ENCODE peak calls at places on chromosomes 16 and 17, in five cellular contexts. S is upper lobe of left lung, V is transverse colon, D is suprapubic skin, L is HCT116. P is an unnamed sample.

GRCh38 chr16:84144301-84144858 is 597 bp downstream of the HSDL1 start:
- DNase-seq in V (peak; percentile 33), L (no peak), S (peak; percentile 75), D (no peak), P (peak; percentile 35)

GRCh38 chr16:84940670-84941551 is 70.4 kb downstream of the ZDHHC7 start:
- DNase-seq in V (no peak), D (no peak), S (peak; percentile 78), L (no peak), P (no peak)

GRCh38 chr17:35254107-35254802 is 11.4 kb downstream of the SLFN5 start:
- DNase-seq in S (no peak), V (peak; percentile 42), D (no peak), L (peak; percentile 42), P (no peak)

GRCh38 chr16:8626946-8627345 is 5.4 kb downstream of the METTL22 start:
- DNase-seq in L (no peak), S (no peak), D (no peak), V (no peak), P (no peak)

GRCh38 chr16:29665294-29666077 is 2.4 kb downstream of the SPN start:
- DNase-seq in V (no peak), S (no peak), D (no peak), L (no peak), P (no peak)

GRCh38 chr16:75065149-75065807 is 51.3 kb downstream of the LDHD start:
- DNase-seq in V (peak; percentile 53), D (no peak), S (no peak), L (no peak), P (no peak)

GRCh38 chr16:29971304-29971703 is 2.4 kb upstream of the TAOK2 start:
- DNase-seq in S (no peak), L (no peak), V (no peak), D (no peak), P (no peak)

GRCh38 chr17:8692916-8693315 is 51.7 kb downstream of the CCDC42 start:
- DNase-seq in V (no peak), S (no peak), D (no peak), L (no peak), P (no peak)

GRCh38 chr16:84117482-84117843 is 721 bp upstream of the MBTPS1 start:
- DNase-seq in S (no peak), V (no peak), D (no peak), L (no peak), P (peak; percentile 43)

GRCh38 chr17:48044851-48045250 is 3.3 kb upstream of the NFE2L1 start:
- DNase-seq in V (no peak), D (no peak), S (no peak), L (no peak), P (no peak)

GRCh38 chr17:50480854-50481490 is 2.3 kb downstream of the RSAD1 start:
- DNase-seq in D (no peak), L (no peak), S (no peak), V (no peak), P (no peak)

GRCh38 chr17:76687278-76688164 is 23.2 kb downstream of the MXRA7 start:
- DNase-seq in D (no peak), L (no peak), V (no peak), S (no peak), P (no peak)

GRCh38 chr16:23754594-23755483 is at the start of gene CHP2:
- DNase-seq in V (peak; percentile 86), L (no peak), D (no peak), S (peak; percentile 86), P (no peak)

GRCh38 chr16:49084628-49085390 is 196.8 kb downstream of the CBLN1 start:
- DNase-seq in S (no peak), V (no peak), L (peak; percentile 1), D (no peak), P (no peak)

GRCh38 chr16:54286330-54287017 is at the start of gene IRX3:
- DNase-seq in V (peak; percentile 13), S (peak; percentile 94), L (peak; percentile 66), D (peak; percentile 96), P (no peak)

GRCh38 chr16:7849891-7850290 is 517.2 kb downstream of the RBFOX1 start:
- DNase-seq in S (no peak), L (no peak), V (no peak), D (no peak), P (no peak)

GRCh38 chr16:23874613-23875294 is 39.0 kb downstream of the PRKCB start:
- DNase-seq in L (no peak), V (no peak), D (no peak), S (no peak), P (no peak)

DNA sequence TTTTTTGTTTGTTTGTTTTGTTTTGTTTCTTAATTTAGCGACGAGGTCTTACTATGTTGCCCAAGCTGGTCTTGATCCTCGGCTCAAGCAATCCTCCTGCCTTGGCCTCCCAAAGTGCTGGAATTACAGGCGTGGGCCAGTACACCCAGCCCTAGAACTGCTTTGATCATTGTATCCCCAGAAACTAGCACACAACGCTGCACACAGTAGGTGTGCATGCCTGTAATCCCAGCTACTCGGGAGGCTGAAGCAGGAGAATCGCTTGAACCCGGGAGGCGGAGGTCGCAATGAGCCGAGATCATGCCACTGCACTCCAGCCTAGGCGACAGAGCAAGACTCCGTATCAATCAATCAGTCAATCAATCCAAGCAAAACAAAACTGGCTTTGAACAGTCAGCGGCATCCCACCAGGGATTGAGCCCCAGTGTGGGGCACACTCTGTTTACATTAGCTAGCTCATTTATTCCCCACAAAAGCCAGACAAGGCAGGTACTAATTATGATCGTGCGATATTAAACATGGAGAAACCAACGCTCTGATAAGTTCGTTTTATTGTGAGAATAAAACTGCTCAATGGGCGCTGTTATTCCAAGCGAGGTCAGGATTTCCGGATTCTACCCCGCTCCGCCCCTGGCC is 553 bp upstream of the VPS4A start:
- DNase-seq in S (no peak), V (no peak), D (no peak), L (no peak), P (no peak)
- TF ChIP-seq POLR2A in S (no peak), V (peak; percentile 32), D (no peak), L (no peak), P (peak; percentile 77)

GRCh38 chr17:78112508-78113471 is 15.8 kb downstream of the TMC6 start:
- DNase-seq in D (no peak), L (peak; percentile 33), S (peak; percentile 96), V (peak; percentile 85), P (peak; percentile 92)

GRCh38 chr17:78117027-78117981 is 11.3 kb downstream of the TMC6 start:
- DNase-seq in V (peak; percentile 53), L (no peak), S (peak; percentile 88), D (no peak), P (no peak)

GRCh38 chr17:78113804-78114785 is 14.5 kb downstream of the TMC6 start:
- DNase-seq in L (no peak), V (no peak), D (no peak), S (no peak), P (no peak)

GRCh38 chr17:78116411-78116810 is 12.1 kb downstream of the TMC6 start:
- DNase-seq in L (no peak), V (no peak), S (no peak), D (no peak), P (no peak)

DNA sequence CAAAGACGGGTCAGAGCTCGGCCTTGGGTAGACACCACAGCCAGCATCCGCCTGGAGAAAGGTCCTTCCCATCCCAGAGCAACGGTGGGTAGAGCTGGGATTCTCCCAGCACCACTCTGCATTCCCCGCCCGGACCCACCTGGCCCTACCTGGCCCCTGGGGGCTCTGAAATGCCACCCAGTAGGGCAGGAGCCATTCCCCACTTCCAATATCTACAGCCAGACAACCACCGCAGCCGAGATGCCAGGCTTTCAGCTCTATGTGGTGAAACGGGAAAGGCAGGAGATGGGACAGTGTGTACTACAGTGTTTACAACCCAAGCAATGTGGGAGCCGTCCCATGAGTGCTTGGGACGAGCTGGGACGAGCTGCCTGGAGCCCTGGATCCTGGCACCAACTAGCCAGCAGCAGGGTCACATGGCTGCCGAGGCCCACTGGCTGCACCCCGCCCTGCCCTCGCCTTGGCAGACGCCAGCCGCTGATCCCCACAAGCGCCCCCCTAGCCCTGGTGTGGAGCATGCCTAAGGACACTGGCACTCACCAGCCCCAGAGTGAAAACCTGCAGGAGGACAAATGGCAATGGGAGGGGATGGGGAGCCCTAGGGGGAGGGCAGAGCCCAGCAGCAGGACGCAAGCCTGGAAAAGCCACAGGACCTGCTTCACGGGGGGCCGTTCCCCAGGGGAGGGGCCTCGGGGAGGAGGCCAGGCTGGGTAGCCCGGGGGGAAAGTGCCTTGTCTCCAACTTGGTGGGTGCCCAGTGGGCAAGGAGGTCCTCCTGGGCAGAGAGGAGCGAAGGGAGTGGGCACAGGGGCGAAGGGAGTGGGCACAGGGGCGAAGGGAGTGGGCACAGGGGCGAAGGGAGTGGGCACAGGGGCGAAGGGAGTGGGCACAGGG is 13.5 kb downstream of the TMC6 start:
- DNase-seq in S (no peak), V (no peak), D (no peak), L (no peak), P (no peak)
- TF ChIP-seq POLR2AphosphoS5 in S (no peak), V (no peak), D (no peak), L (no peak), P (peak; percentile 31)

GRCh38 chr17:32341857-32342602 is at the start of gene C17orf75:
- DNase-seq in D (peak; percentile 89), L (peak; percentile 63), S (peak; percentile 94), V (peak; percentile 82), P (peak; percentile 60)
- TF ChIP-seq POLR2A in D (no peak), L (peak; percentile 69), S (no peak), V (peak; percentile 59), P (peak; percentile 77)

GRCh38 chr16:51881731-51882130 is 665.2 kb downstream of the TOX3 start:
- DNase-seq in S (no peak), V (no peak), L (no peak), D (no peak), P (no peak)
- TF ChIP-seq POLR2AphosphoS5 in S (no peak), V (no peak), L (no peak), D (no peak), P (no peak)

GRCh38 chr16:89711601-89712475 is 8.9 kb downstream of the VPS9D1 start:
- DNase-seq in V (peak; percentile 74), L (peak; percentile 73), S (peak; percentile 91), D (no peak), P (peak; percentile 99)
- TF ChIP-seq POLR2A in V (peak; percentile 10), L (peak; percentile 92), S (no peak), D (no peak), P (no peak)

GRCh38 chr17:65630502-65630901 is 69.1 kb upstream of the AXIN2 start:
- DNase-seq in S (no peak), V (no peak), D (no peak), L (no peak), P (no peak)
- TF ChIP-seq POLR2AphosphoS5 in S (no peak), V (no peak), D (no peak), L (no peak), P (no peak)

GRCh38 chr17:7561589-7562207 is at the start of gene SENP3:
- DNase-seq in D (peak; percentile 92), V (peak; percentile 93), L (peak; percentile 73), S (peak; percentile 98), P (peak; percentile 98)

GRCh38 chr17:7562208-7562605 is 488 bp downstream of the SENP3 start:
- DNase-seq in S (no peak), V (no peak), D (no peak), L (no peak), P (no peak)

GRCh38 chr17:7560172-7561027 is 1.3 kb upstream of the SENP3 start:
- DNase-seq in L (no peak), S (no peak), D (no peak), V (peak; percentile 87), P (peak; percentile 61)

GRCh38 chr17:7559307-7560171 is 989 bp downstream of the TNFSF13 start:
- DNase-seq in D (no peak), L (no peak), V (peak; percentile 74), S (no peak), P (no peak)

GRCh38 chr17:7561028-7561575 is 617 bp upstream of the SENP3 start:
- DNase-seq in D (peak; percentile 96), V (peak; percentile 97), S (peak; percentile 95), L (peak; percentile 71), P (peak; percentile 77)
- TF ChIP-seq POLR2A in D (no peak), V (no peak), S (no peak), L (no peak), P (peak; percentile 25)